ENCODE peak calls at places on chromosomes 12 and 14, in seven cellular contexts. J is tibial nerve, U is ovary, I is Peyer's patch, D is HCT116, N is stomach, W is H54. Y is an unnamed sample.

GRCh38 chr14:31768355-31768754 is 207.2 kb downstream of the NUBPL start:
- DNase-seq in J (no peak), U (no peak), I (no peak), D (no peak), N (no peak), W (no peak), Y (no peak)

GRCh38 chr12:116662612-116663144 is 75.2 kb downstream of the SPRING1 start:
- DNase-seq in J (no peak), U (peak), I (no peak), D (no peak), N (no peak), W (no peak), Y (no peak)

GRCh38 chr12:49389092-49389703 is 21.9 kb downstream of the SPATS2 start:
- DNase-seq in J (peak), U (no peak), I (peak), D (no peak), N (peak), W (no peak), Y (peak)

GRCh38 chr14:71089974-71090373 is 182.7 kb downstream of the PCNX1 start:
- DNase-seq in J (no peak), U (no peak), I (no peak), D (no peak), N (no peak), W (no peak), Y (no peak)

GRCh38 chr12:32183646-32184045 is 77.0 kb downstream of the BICD1 start:
- DNase-seq in J (no peak), U (no peak), I (no peak), D (no peak), N (no peak), W (no peak), Y (no peak)

GRCh38 chr12:59742831-59743230 is 147.0 kb downstream of the SLC16A7 start:
- DNase-seq in J (no peak), U (no peak), I (no peak), D (no peak), N (no peak), W (no peak), Y (no peak)

GRCh38 chr12:2374092-2374740 is 321.4 kb downstream of the CACNA1C start:
- DNase-seq in J (no peak), U (no peak), I (no peak), D (no peak), N (no peak), W (no peak), Y (no peak)

GRCh38 chr14:76603713-76604112 is 157.6 kb upstream of the VASH1 start:
- DNase-seq in J (no peak), U (no peak), I (no peak), D (no peak), N (no peak), W (no peak), Y (no peak)

GRCh38 chr14:90398841-90399540 is 2.2 kb downstream of the CALM1 start:
- DNase-seq in J (no peak), U (no peak), I (no peak), D (no peak), N (no peak), W (no peak), Y (no peak)

GRCh38 chr12:15899282-15899870 is 11.8 kb upstream of the DERA start:
- DNase-seq in J (no peak), U (no peak), I (no peak), D (no peak), N (no peak), W (no peak), Y (peak)

GRCh38 chr14:68439741-68440140 is 353.1 kb downstream of the ZFP36L1 start:
- DNase-seq in J (no peak), U (no peak), I (no peak), D (no peak), N (no peak), W (no peak), Y (no peak)

GRCh38 chr12:56840922-56841321 is 77.8 kb downstream of the HSD17B6 start:
- DNase-seq in J (no peak), U (peak), I (no peak), D (no peak), N (no peak), W (no peak), Y (no peak)

GRCh38 chr12:19129121-19129485 is 430 bp upstream of the PLEKHA5 start:
- DNase-seq in J (no peak), U (no peak), I (no peak), D (peak), N (no peak), W (no peak), Y (no peak)

GRCh38 chr12:130650131-130650530 is 66.0 kb downstream of the RIMBP2 start:
- DNase-seq in J (no peak), U (no peak), I (no peak), D (no peak), N (no peak), W (no peak), Y (no peak)

GRCh38 chr14:34981743-34982420 is 910 bp upstream of the SRP54 start:
- DNase-seq in J (no peak), U (peak), I (peak), D (peak), N (no peak), W (no peak), Y (peak)

GRCh38 chr12:3543826-3544225 is 52.8 kb downstream of the PRMT8 start:
- DNase-seq in J (no peak), U (no peak), I (no peak), D (no peak), N (no peak), W (no peak), Y (no peak)

GRCh38 chr12:56007892-56008471 is 10.9 kb downstream of the SUOX start:
- DNase-seq in J (no peak), U (peak), I (no peak), D (no peak), N (no peak), W (peak), Y (no peak)

GRCh38 chr12:64609543-64610091 is 678 bp upstream of the RASSF3 start:
- DNase-seq in J (no peak), U (no peak), I (no peak), D (no peak), N (no peak), W (no peak), Y (peak)

GRCh38 chr14:54354096-54354495 is 42.7 kb upstream of the CDKN3 start:
- DNase-seq in J (no peak), U (no peak), I (no peak), D (no peak), N (no peak), W (no peak), Y (no peak)

GRCh38 chr12:1915082-1915968 is 3.1 kb downstream of the CACNA2D4 start:
- DNase-seq in J (no peak), U (peak), I (peak), D (no peak), N (peak), W (no peak), Y (peak)

GRCh38 chr12:12011880-12012260 is 58.9 kb upstream of the BCL2L14 start:
- DNase-seq in J (no peak), U (no peak), I (no peak), D (no peak), N (no peak), W (no peak), Y (no peak)

GRCh38 chr14:100083706-100084105 is 18.5 kb downstream of the EVL start:
- DNase-seq in J (no peak), U (no peak), I (no peak), D (no peak), N (no peak), W (no peak), Y (no peak)

GRCh38 chr12:6923851-6924250 is 3.9 kb upstream of the ATN1 start:
- DNase-seq in J (no peak), U (peak), I (no peak), D (no peak), N (no peak), W (no peak), Y (no peak)

GRCh38 chr14:61527325-61528100 is 167.8 kb upstream of the HIF1A start:
- DNase-seq in J (no peak), U (peak), I (no peak), D (no peak), N (no peak), W (peak), Y (no peak)

GRCh38 chr14:80518173-80518572 is 306.9 kb upstream of the DIO2 start:
- DNase-seq in J (no peak), U (no peak), I (no peak), D (no peak), N (no peak), W (no peak), Y (no peak)

GRCh38 chr12:113432976-113433375 is 10.8 kb downstream of the SDSL start:
- DNase-seq in J (no peak), U (no peak), I (no peak), D (no peak), N (no peak), W (no peak), Y (no peak)

GRCh38 chr14:92315050-92315785 is 7.7 kb upstream of the SLC24A4 start:
- DNase-seq in J (no peak), U (no peak), I (no peak), D (no peak), N (no peak), W (no peak), Y (no peak)

GRCh38 chr14:85444685-85445084 is 85.3 kb upstream of the FLRT2 start:
- DNase-seq in J (no peak), U (no peak), I (no peak), D (no peak), N (no peak), W (no peak), Y (peak)

GRCh38 chr12:128863957-128864356 is 10.7 kb downstream of the GLT1D1 start:
- DNase-seq in J (no peak), U (no peak), I (no peak), D (no peak), N (no peak), W (no peak), Y (no peak)

GRCh38 chr14:78985668-78986073 is 815.5 kb downstream of the NRXN3 start:
- DNase-seq in J (no peak), U (no peak), I (no peak), D (no peak), N (no peak), W (no peak), Y (no peak)

GRCh38 chr14:104111301-104112112 is 26.0 kb downstream of the ASPG start:
- DNase-seq in J (no peak), U (peak), I (no peak), D (no peak), N (peak), W (no peak), Y (no peak)

GRCh38 chr12:26870491-26871419 is 37.8 kb upstream of the ITPR2 start:
- DNase-seq in J (no peak), U (no peak), I (no peak), D (peak), N (peak), W (peak), Y (peak)
- TF ChIP-seq POLR2A in J (no peak), U (no peak), I (no peak), D (no peak), N (no peak), W (no peak), Y (no peak)

GRCh38 chr14:23183076-23183475 is 384 bp downstream of the SLC7A8 start:
- DNase-seq in J (no peak), U (no peak), I (no peak), D (no peak), N (no peak), W (no peak), Y (no peak)

GRCh38 chr14:23181453-23181852 is 2.0 kb downstream of the SLC7A8 start:
- DNase-seq in J (no peak), U (no peak), I (no peak), D (no peak), N (no peak), W (no peak), Y (no peak)

GRCh38 chr14:23183479-23183878 is at the start of gene SLC7A8:
- DNase-seq in J (peak), U (peak), I (peak), D (peak), N (peak), W (no peak), Y (no peak)

GRCh38 chr14:23181946-23182345 is 1.5 kb downstream of the SLC7A8 start:
- DNase-seq in J (no peak), U (no peak), I (no peak), D (no peak), N (no peak), W (no peak), Y (no peak)

GRCh38 chr14:23182372-23183014 is 967 bp downstream of the SLC7A8 start:
- DNase-seq in J (no peak), U (peak), I (peak), D (peak), N (peak), W (no peak), Y (no peak)
- TF ChIP-seq POLR2A in J (no peak), U (peak), I (no peak), D (no peak), N (no peak), W (no peak), Y (no peak)

GRCh38 chr14:102775855-102776760 is 1.1 kb upstream of the TRAF3 start:
- DNase-seq in J (no peak), U (no peak), I (no peak), D (no peak), N (peak), W (peak), Y (peak)
- TF ChIP-seq POLR2A in J (no peak), U (no peak), I (peak), D (no peak), N (no peak), W (no peak), Y (no peak)

GRCh38 chr14:95318870-95319311 is 817 bp downstream of the CLMN start:
- DNase-seq in J (no peak), U (peak), I (peak), D (no peak), N (no peak), W (no peak), Y (no peak)

GRCh38 chr14:95320076-95320895 is 578 bp upstream of the CLMN start:
- DNase-seq in J (no peak), U (peak), I (no peak), D (no peak), N (no peak), W (peak), Y (no peak)

GRCh38 chr14:95317817-95318343 is 1.8 kb downstream of the CLMN start:
- DNase-seq in J (no peak), U (no peak), I (no peak), D (no peak), N (no peak), W (no peak), Y (no peak)

GRCh38 chr14:95318399-95318834 is 1.3 kb downstream of the CLMN start:
- DNase-seq in J (no peak), U (no peak), I (peak), D (no peak), N (no peak), W (no peak), Y (no peak)

GRCh38 chr14:95319312-95320075 is at the start of gene CLMN:
- DNase-seq in J (no peak), U (peak), I (peak), D (peak), N (peak), W (peak), Y (peak)
- TF ChIP-seq POLR2A in J (peak), U (no peak), I (no peak), D (no peak), N (no peak), W (no peak), Y (no peak)

DNA sequence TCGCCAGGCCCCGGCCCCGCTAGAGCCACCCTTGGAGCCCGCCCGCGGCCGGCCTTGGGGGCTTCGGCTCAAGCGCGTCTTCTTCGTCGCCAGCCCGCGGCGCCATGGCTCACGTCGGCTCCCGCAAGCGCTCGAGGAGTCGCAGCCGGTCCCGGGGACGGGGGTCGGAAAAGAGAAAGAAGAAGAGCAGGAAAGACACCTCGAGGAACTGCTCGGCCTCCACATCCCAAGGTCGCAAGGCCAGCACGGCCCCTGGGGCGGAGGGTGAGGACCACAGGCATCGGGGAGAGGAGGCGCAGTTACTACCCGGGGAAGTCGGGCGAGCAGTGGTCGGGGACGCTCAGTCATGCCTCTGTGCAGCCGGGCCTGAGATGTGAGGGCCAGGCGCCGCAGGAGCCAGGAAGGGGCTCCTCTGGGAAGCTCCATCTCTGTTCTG is 573 bp downstream of the ARL6IP4 start:
- DNase-seq in J (no peak), U (no peak), I (no peak), D (no peak), N (no peak), W (no peak), Y (peak)
- TF ChIP-seq POLR2A in J (no peak), U (no peak), I (no peak), D (no peak), N (no peak), W (no peak), Y (no peak)

GRCh38 chr14:96501746-96502620 is at the start of gene PAPOLA:
- DNase-seq in J (peak), U (peak), I (peak), D (peak), N (peak), W (peak), Y (peak)
- TF ChIP-seq POLR2A in J (peak), U (peak), I (peak), D (peak), N (no peak), W (peak), Y (peak)

GRCh38 chr14:24634158-24634557 is at the start of gene GZMB:
- DNase-seq in J (no peak), U (no peak), I (no peak), D (no peak), N (peak), W (no peak), Y (no peak)
- TF ChIP-seq POLR2A in J (no peak), U (no peak), I (no peak), D (no peak), N (no peak), W (no peak), Y (no peak)

GRCh38 chr12:24081092-24081529 is 131.6 kb upstream of the SOX5 start:
- DNase-seq in J (no peak), U (no peak), I (no peak), D (no peak), N (no peak), W (no peak), Y (no peak)
- TF ChIP-seq POLR2A in J (no peak), U (no peak), I (no peak), D (no peak), N (no peak), W (no peak), Y (no peak)

GRCh38 chr14:20998674-20999366 is at the start of gene SLC39A2:
- DNase-seq in J (no peak), U (no peak), I (no peak), D (peak), N (no peak), W (peak), Y (no peak)
- TF ChIP-seq POLR2A in J (no peak), U (no peak), I (peak), D (no peak), N (no peak), W (no peak), Y (no peak)

GRCh38 chr14:24219080-24219479 is 3.2 kb upstream of the MDP1 start:
- DNase-seq in J (no peak), U (no peak), I (no peak), D (no peak), N (no peak), W (no peak), Y (no peak)

GRCh38 chr14:24216345-24216699 is 456 bp upstream of the MDP1 start:
- DNase-seq in J (no peak), U (no peak), I (no peak), D (no peak), N (no peak), W (no peak), Y (no peak)

GRCh38 chr14:24213866-24214652 is 771 bp upstream of the CHMP4A start:
- DNase-seq in J (no peak), U (no peak), I (no peak), D (no peak), N (no peak), W (no peak), Y (peak)

GRCh38 chr14:24212924-24213865 is at the start of gene CHMP4A:
- DNase-seq in J (peak), U (peak), I (peak), D (peak), N (peak), W (peak), Y (peak)

GRCh38 chr14:24215495-24216344 is at the start of gene MDP1:
- DNase-seq in J (peak), U (peak), I (peak), D (peak), N (peak), W (no peak), Y (peak)
- TF ChIP-seq POLR2A in J (peak), U (peak), I (peak), D (peak), N (no peak), W (peak), Y (peak)

Y was measured in erythroblast.